ENCODE peak calls at places on chromosomes 2 and 18, in seven cellular contexts. One of them, this sample, is unnamed.

GRCh38 chr2:196204991-196205766 is 33.8 kb upstream of the STK17B start:
- ATAC-seq in Panc1: no peak
- ATAC-seq in upper lobe of left lung: no peak
- ATAC-seq in GM23338: no peak
- ATAC-seq in HCT116: no peak
- ATAC-seq in HepG2: no peak
- ATAC-seq in GM12878: peak; percentile 42
- ATAC-seq in this sample: no peak

GRCh38 chr2:205708231-205708631 is 25.9 kb downstream of the NRP2 start:
- ATAC-seq in GM23338: no peak
- ATAC-seq in Panc1: no peak
- ATAC-seq in HCT116: no peak
- ATAC-seq in GM12878: no peak
- ATAC-seq in upper lobe of left lung: no peak
- ATAC-seq in HepG2: no peak
- ATAC-seq in this sample: peak; percentile 68

GRCh38 chr2:182426082-182426914 is 538 bp downstream of the PDE1A start:
- ATAC-seq in Panc1: no peak
- ATAC-seq in HepG2: no peak
- ATAC-seq in GM12878: no peak
- ATAC-seq in GM23338: peak; percentile 42
- ATAC-seq in upper lobe of left lung: no peak
- ATAC-seq in HCT116: no peak
- ATAC-seq in this sample: peak; percentile 54

GRCh38 chr18:38751897-38752296 is 1186.3 kb upstream of the CELF4 start:
- ATAC-seq in GM12878: peak; percentile 56
- ATAC-seq in Panc1: no peak
- ATAC-seq in GM23338: no peak
- ATAC-seq in HepG2: no peak
- ATAC-seq in HCT116: no peak
- ATAC-seq in upper lobe of left lung: no peak
- ATAC-seq in this sample: peak; percentile 65

GRCh38 chr2:168635065-168635577 is 167.3 kb upstream of the NOSTRIN start:
- ATAC-seq in Panc1: no peak
- ATAC-seq in HepG2: peak; percentile 33
- ATAC-seq in HCT116: no peak
- ATAC-seq in upper lobe of left lung: peak; percentile 68
- ATAC-seq in GM12878: peak; percentile 60
- ATAC-seq in GM23338: peak; percentile 73
- ATAC-seq in this sample: peak; percentile 22

GRCh38 chr2:2161871-2162653 is 169.0 kb downstream of the MYT1L start:
- ATAC-seq in HepG2: no peak
- ATAC-seq in Panc1: no peak
- ATAC-seq in GM12878: no peak
- ATAC-seq in HCT116: no peak
- ATAC-seq in GM23338: no peak
- ATAC-seq in upper lobe of left lung: peak; percentile 45
- ATAC-seq in this sample: no peak

GRCh38 chr2:197028633-197029032 is 102.1 kb upstream of the PGAP1 start:
- ATAC-seq in GM23338: no peak
- ATAC-seq in HCT116: no peak
- ATAC-seq in GM12878: no peak
- ATAC-seq in HepG2: no peak
- ATAC-seq in Panc1: no peak
- ATAC-seq in upper lobe of left lung: no peak
- ATAC-seq in this sample: no peak

GRCh38 chr18:57833441-57834101 is 30.5 kb upstream of the ATP8B1 start:
- ATAC-seq in Panc1: no peak
- ATAC-seq in HepG2: peak; percentile 86
- ATAC-seq in GM23338: no peak
- ATAC-seq in GM12878: peak; percentile 52
- ATAC-seq in upper lobe of left lung: no peak
- ATAC-seq in HCT116: no peak
- ATAC-seq in this sample: no peak

GRCh38 chr2:69770747-69771146 is 28.8 kb downstream of the ANXA4 start:
- ATAC-seq in GM12878: no peak
- ATAC-seq in upper lobe of left lung: no peak
- ATAC-seq in HepG2: no peak
- ATAC-seq in HCT116: peak; percentile 19
- ATAC-seq in GM23338: no peak
- ATAC-seq in Panc1: no peak
- ATAC-seq in this sample: no peak

GRCh38 chr2:64672708-64673107 is 19.0 kb upstream of the SERTAD2 start:
- ATAC-seq in HepG2: no peak
- ATAC-seq in Panc1: no peak
- ATAC-seq in HCT116: no peak
- ATAC-seq in GM12878: peak; percentile 61
- ATAC-seq in upper lobe of left lung: no peak
- ATAC-seq in GM23338: peak; percentile 29
- ATAC-seq in this sample: no peak

GRCh38 chr2:188291142-188291616 is 495 bp upstream of the GULP1 start:
- ATAC-seq in GM23338: peak; percentile 5
- ATAC-seq in HepG2: peak; percentile 32
- ATAC-seq in upper lobe of left lung: no peak
- ATAC-seq in Panc1: no peak
- ATAC-seq in GM12878: no peak
- ATAC-seq in HCT116: no peak
- ATAC-seq in this sample: peak; percentile 42

GRCh38 chr2:67561411-67561965 is 164.4 kb downstream of the ETAA1 start:
- ATAC-seq in HepG2: no peak
- ATAC-seq in Panc1: peak; percentile 62
- ATAC-seq in upper lobe of left lung: no peak
- ATAC-seq in GM12878: no peak
- ATAC-seq in GM23338: no peak
- ATAC-seq in HCT116: no peak
- ATAC-seq in this sample: no peak

GRCh38 chr2:237491515-237492118 is 4.6 kb downstream of the MLPH start:
- ATAC-seq in GM12878: no peak
- ATAC-seq in Panc1: no peak
- ATAC-seq in HCT116: no peak
- ATAC-seq in HepG2: no peak
- ATAC-seq in upper lobe of left lung: no peak
- ATAC-seq in GM23338: no peak
- ATAC-seq in this sample: no peak

DNA sequence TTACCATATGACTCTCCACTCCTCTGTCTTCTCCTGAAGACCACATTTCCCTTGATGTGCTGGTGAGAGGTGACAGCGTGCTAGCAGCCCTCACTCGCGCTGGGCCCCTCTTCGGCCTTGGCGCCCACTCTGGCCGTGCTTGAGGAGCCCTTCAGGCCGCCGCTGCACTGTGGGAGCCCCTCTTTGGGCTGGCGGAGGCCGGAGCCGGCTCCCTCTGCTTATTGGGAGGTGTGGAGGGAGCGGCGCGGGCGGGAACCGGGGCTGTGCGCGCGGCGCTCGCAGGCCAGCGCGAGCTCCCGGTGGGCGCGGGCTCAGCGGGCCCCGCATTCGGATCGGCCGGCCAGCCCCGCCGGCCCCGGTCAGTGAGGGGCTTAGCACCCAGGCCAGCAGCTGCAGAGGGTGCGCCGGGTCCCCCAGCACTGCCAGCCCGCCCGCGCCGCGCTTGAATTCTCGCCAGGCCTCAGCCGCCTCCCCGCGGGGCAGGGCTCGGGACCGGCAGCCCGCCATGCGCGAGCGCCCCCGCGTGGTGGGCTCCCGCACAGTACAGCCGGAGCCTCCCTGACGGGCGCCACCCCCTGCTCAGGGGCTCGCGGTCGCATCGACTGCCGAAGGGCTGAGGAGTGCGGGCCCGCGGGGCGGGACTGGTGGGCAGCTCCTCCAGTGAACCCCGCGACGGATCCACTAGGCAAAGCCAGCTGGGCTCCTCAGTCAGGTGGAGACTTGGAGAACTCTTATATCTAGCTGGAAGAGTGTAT is 246.6 kb upstream of the REG3G start:
- ATAC-seq in HepG2: no peak
- ATAC-seq in HCT116: no peak
- ATAC-seq in upper lobe of left lung: no peak
- ATAC-seq in GM23338: no peak
- ATAC-seq in GM12878: no peak
- ATAC-seq in Panc1: no peak
- ATAC-seq in this sample: no peak
- TF ChIP-seq CTCF in HepG2: no peak
- TF ChIP-seq CTCF in HCT116: no peak
- TF ChIP-seq CTCF in upper lobe of left lung: no peak
- TF ChIP-seq CTCF in GM23338: no peak
- TF ChIP-seq CTCF in GM12878: no peak
- TF ChIP-seq CTCF in Panc1: no peak
- TF ChIP-seq CTCF in this sample: no peak

GRCh38 chr2:226159875-226160479 is 639.6 kb downstream of the IRS1 start:
- ATAC-seq in upper lobe of left lung: no peak
- ATAC-seq in Panc1: peak; percentile 12
- ATAC-seq in GM23338: peak; percentile 92
- ATAC-seq in HepG2: peak; percentile 97
- ATAC-seq in HCT116: peak; percentile 51
- ATAC-seq in GM12878: no peak
- ATAC-seq in this sample: no peak
- TF ChIP-seq POLR2AphosphoS5 in upper lobe of left lung: no peak
- TF ChIP-seq POLR2AphosphoS5 in Panc1: no peak
- TF ChIP-seq POLR2AphosphoS5 in GM23338: no peak
- TF ChIP-seq POLR2AphosphoS5 in HepG2: no peak
- TF ChIP-seq POLR2AphosphoS5 in HCT116: no peak
- TF ChIP-seq POLR2AphosphoS5 in GM12878: no peak
- TF ChIP-seq POLR2AphosphoS5 in this sample: no peak

GRCh38 chr2:120437604-120438000 is 91.7 kb downstream of the INHBB start:
- ATAC-seq in Panc1: no peak
- ATAC-seq in GM23338: no peak
- ATAC-seq in GM12878: no peak
- ATAC-seq in HCT116: no peak
- ATAC-seq in upper lobe of left lung: no peak
- ATAC-seq in HepG2: no peak
- ATAC-seq in this sample: no peak
- TF ChIP-seq CTCF in Panc1: no peak
- TF ChIP-seq CTCF in GM23338: no peak
- TF ChIP-seq CTCF in GM12878: no peak
- TF ChIP-seq CTCF in HCT116: no peak
- TF ChIP-seq CTCF in upper lobe of left lung: no peak
- TF ChIP-seq CTCF in HepG2: no peak
- TF ChIP-seq CTCF in this sample: no peak

DNA sequence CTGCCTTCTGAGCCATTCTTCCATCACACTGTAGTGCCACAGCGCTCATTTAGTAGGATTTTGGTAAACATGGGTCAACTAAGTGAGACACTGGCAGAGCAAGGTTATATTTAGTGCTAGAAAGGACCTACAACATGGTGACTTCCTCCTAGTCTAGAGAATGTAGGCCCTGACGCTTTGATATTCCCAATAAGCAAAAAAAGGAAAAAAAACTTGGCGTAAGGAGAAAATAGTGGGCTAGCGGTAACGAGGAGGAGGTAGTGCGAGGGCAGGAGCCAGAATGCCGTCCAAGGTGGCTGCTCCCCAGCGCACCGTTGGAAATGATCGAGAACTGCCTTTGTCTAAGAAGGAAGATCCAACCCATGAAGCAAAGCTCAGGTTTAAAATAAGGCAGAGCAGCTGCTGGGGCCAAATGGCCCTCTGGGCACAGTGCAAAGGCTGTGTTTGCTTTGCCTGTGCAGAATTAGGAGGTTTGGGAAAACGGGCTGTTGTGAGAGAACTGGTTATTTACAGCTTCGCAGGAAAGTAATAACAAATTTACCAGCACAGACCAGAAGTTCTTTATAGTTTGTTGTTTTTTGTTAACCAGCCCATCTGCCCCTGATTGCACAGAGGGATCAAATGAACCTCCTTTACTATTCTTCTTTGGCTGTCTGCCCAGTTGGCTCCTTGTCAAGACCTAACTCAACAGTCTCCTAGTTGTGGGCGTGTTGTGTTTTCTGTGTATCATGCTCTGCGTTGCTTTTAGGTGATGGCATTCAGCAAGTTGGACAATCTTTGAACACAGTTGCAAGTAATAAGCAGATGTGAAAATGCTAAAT is 86.6 kb downstream of the ITGB1BP1 start:
- ATAC-seq in GM12878: no peak
- ATAC-seq in upper lobe of left lung: no peak
- ATAC-seq in HCT116: no peak
- ATAC-seq in HepG2: peak; percentile 88
- ATAC-seq in GM23338: no peak
- ATAC-seq in Panc1: no peak
- ATAC-seq in this sample: no peak
- TF ChIP-seq POLR2AphosphoS5 in GM12878: no peak
- TF ChIP-seq POLR2AphosphoS5 in upper lobe of left lung: no peak
- TF ChIP-seq POLR2AphosphoS5 in HCT116: no peak
- TF ChIP-seq POLR2AphosphoS5 in HepG2: no peak
- TF ChIP-seq POLR2AphosphoS5 in GM23338: no peak
- TF ChIP-seq POLR2AphosphoS5 in Panc1: no peak
- TF ChIP-seq POLR2AphosphoS5 in this sample: peak; percentile 8

GRCh38 chr2:70993689-70993986 is 1.0 kb downstream of the TEX261 start:
- ATAC-seq in HCT116: no peak
- ATAC-seq in GM12878: no peak
- ATAC-seq in Panc1: no peak
- ATAC-seq in GM23338: no peak
- ATAC-seq in HepG2: no peak
- ATAC-seq in upper lobe of left lung: no peak
- ATAC-seq in this sample: no peak

GRCh38 chr2:70994055-70994444 is 623 bp downstream of the TEX261 start:
- ATAC-seq in GM23338: no peak
- ATAC-seq in Panc1: no peak
- ATAC-seq in upper lobe of left lung: no peak
- ATAC-seq in HCT116: no peak
- ATAC-seq in GM12878: no peak
- ATAC-seq in HepG2: peak; percentile 2
- ATAC-seq in this sample: no peak

GRCh38 chr2:70994445-70995226 is at the start of gene TEX261:
- ATAC-seq in GM12878: peak; percentile 97
- ATAC-seq in Panc1: peak; percentile 99
- ATAC-seq in upper lobe of left lung: peak; percentile 98
- ATAC-seq in HCT116: peak; percentile 95
- ATAC-seq in HepG2: peak; percentile 95
- ATAC-seq in GM23338: peak; percentile 97
- ATAC-seq in this sample: peak; percentile 99

GRCh38 chr2:70992945-70993688 is 1.6 kb downstream of the TEX261 start:
- ATAC-seq in Panc1: no peak
- ATAC-seq in GM12878: no peak
- ATAC-seq in HepG2: no peak
- ATAC-seq in upper lobe of left lung: no peak
- ATAC-seq in GM23338: no peak
- ATAC-seq in HCT116: no peak
- ATAC-seq in this sample: no peak

GRCh38 chr2:70995227-70995729 is 605 bp upstream of the TEX261 start:
- ATAC-seq in GM12878: peak; percentile 71
- ATAC-seq in HCT116: peak; percentile 67
- ATAC-seq in GM23338: peak; percentile 72
- ATAC-seq in Panc1: peak; percentile 74
- ATAC-seq in upper lobe of left lung: peak; percentile 51
- ATAC-seq in HepG2: peak; percentile 81
- ATAC-seq in this sample: no peak
- TF ChIP-seq CTCF in GM12878: peak; percentile 61
- TF ChIP-seq CTCF in HCT116: peak; percentile 56
- TF ChIP-seq CTCF in GM23338: peak; percentile 52
- TF ChIP-seq CTCF in Panc1: no peak
- TF ChIP-seq CTCF in upper lobe of left lung: no peak
- TF ChIP-seq CTCF in HepG2: peak; percentile 60
- TF ChIP-seq CTCF in this sample: no peak

This sample was measured in gastroesophageal sphincter.